ENCODE peak calls at places on chromosomes 3 and 15, in four cellular contexts. One of them, this sample, is unnamed.

GRCh38 chr3:93973160-93974126 is at the start of gene PROS1:
- DNase-seq in HepG2: peak
- DNase-seq in K562: peak
- DNase-seq in WTC11: peak
- DNase-seq in this sample: peak

GRCh38 chr3:58691997-58692396 is 25.4 kb upstream of the FAM3D start:
- DNase-seq in K562: no peak
- DNase-seq in HepG2: no peak
- DNase-seq in WTC11: no peak
- DNase-seq in this sample: no peak

GRCh38 chr3:31353166-31353565 is 179.6 kb upstream of the STT3B start:
- DNase-seq in K562: no peak
- DNase-seq in HepG2: no peak
- DNase-seq in WTC11: no peak
- DNase-seq in this sample: no peak

GRCh38 chr3:35739181-35739809 is 100.0 kb downstream of the ARPP21 start:
- DNase-seq in HepG2: no peak
- DNase-seq in K562: no peak
- DNase-seq in WTC11: peak
- DNase-seq in this sample: no peak

GRCh38 chr15:39127151-39127815 is 453.6 kb upstream of the THBS1 start:
- DNase-seq in HepG2: no peak
- DNase-seq in WTC11: no peak
- DNase-seq in K562: peak
- DNase-seq in this sample: no peak

GRCh38 chr3:136353461-136353860 is 103.3 kb downstream of the PCCB start:
- DNase-seq in K562: no peak
- DNase-seq in HepG2: no peak
- DNase-seq in WTC11: no peak
- DNase-seq in this sample: no peak

GRCh38 chr15:39243396-39243795 is 337.5 kb upstream of the THBS1 start:
- DNase-seq in HepG2: no peak
- DNase-seq in WTC11: no peak
- DNase-seq in K562: no peak
- DNase-seq in this sample: no peak

GRCh38 chr15:78364233-78364632 is 24.1 kb downstream of the CRABP1 start:
- DNase-seq in WTC11: no peak
- DNase-seq in HepG2: no peak
- DNase-seq in K562: no peak
- DNase-seq in this sample: no peak

GRCh38 chr15:85754993-85755392 is 39.7 kb downstream of the KLHL25 start:
- DNase-seq in K562: no peak
- DNase-seq in HepG2: no peak
- DNase-seq in WTC11: no peak
- DNase-seq in this sample: no peak

GRCh38 chr3:126654571-126655393 is at the start of gene TXNRD3:
- DNase-seq in K562: peak
- DNase-seq in HepG2: peak
- DNase-seq in WTC11: peak
- DNase-seq in this sample: peak

GRCh38 chr3:174931969-174932368 is 72.8 kb downstream of the NAALADL2 start:
- DNase-seq in WTC11: no peak
- DNase-seq in HepG2: no peak
- DNase-seq in K562: no peak
- DNase-seq in this sample: peak

GRCh38 chr3:174329321-174329720 is 529.8 kb upstream of the NAALADL2 start:
- DNase-seq in HepG2: no peak
- DNase-seq in K562: no peak
- DNase-seq in WTC11: no peak
- DNase-seq in this sample: no peak

GRCh38 chr3:53255360-53255774 is 455 bp downstream of the TKT start:
- DNase-seq in K562: no peak
- DNase-seq in WTC11: no peak
- DNase-seq in HepG2: no peak
- DNase-seq in this sample: no peak

GRCh38 chr3:63655519-63655918 is 3.0 kb downstream of the SNTN start:
- DNase-seq in HepG2: no peak
- DNase-seq in WTC11: no peak
- DNase-seq in K562: no peak
- DNase-seq in this sample: no peak

GRCh38 chr15:48631191-48631770 is 14.2 kb downstream of the FBN1 start:
- DNase-seq in WTC11: no peak
- DNase-seq in K562: no peak
- DNase-seq in HepG2: no peak
- DNase-seq in this sample: no peak

GRCh38 chr15:29103825-29104565 is 165.6 kb downstream of the NSMCE3 start:
- DNase-seq in WTC11: peak
- DNase-seq in K562: no peak
- DNase-seq in HepG2: no peak
- DNase-seq in this sample: no peak

GRCh38 chr3:184632551-184632950 is 71.0 kb downstream of the EPHB3 start:
- DNase-seq in WTC11: no peak
- DNase-seq in HepG2: no peak
- DNase-seq in K562: no peak
- DNase-seq in this sample: no peak

GRCh38 chr3:163327086-163327485 is 1751.2 kb downstream of the SI start:
- DNase-seq in WTC11: no peak
- DNase-seq in HepG2: no peak
- DNase-seq in K562: no peak
- DNase-seq in this sample: no peak

DNA sequence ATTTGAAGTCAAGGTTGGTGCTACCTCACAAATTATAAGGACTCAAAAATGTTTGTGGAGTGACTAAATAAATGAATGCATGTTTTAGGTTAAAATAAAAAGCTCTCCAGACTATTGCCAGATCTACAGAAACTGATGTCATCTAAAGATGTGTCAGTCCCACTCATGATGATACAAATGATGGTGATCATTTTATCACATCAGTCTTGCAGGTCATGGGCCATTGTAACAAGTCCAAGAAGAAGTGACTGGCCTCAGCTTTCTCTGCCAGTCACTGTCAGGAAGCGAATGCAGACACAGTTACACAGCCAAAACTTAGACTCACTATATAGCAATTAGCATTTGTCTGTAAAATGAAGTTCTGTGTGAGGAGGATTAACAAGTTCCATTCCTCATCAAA is 18.5 kb downstream of the ATP8B4 start:
- DNase-seq in K562: no peak
- DNase-seq in WTC11: no peak
- DNase-seq in HepG2: no peak
- DNase-seq in this sample: no peak
- TF ChIP-seq ELF4 in K562: no peak
- TF ChIP-seq ELF4 in WTC11: no peak
- TF ChIP-seq ELF4 in HepG2: no peak
- TF ChIP-seq ELF4 in this sample: no peak

GRCh38 chr15:81484076-81484475 is 110.1 kb upstream of the TMC3 start:
- DNase-seq in K562: no peak
- DNase-seq in WTC11: no peak
- DNase-seq in HepG2: no peak
- DNase-seq in this sample: no peak

GRCh38 chr15:81483496-81483895 is 109.5 kb upstream of the TMC3 start:
- DNase-seq in K562: no peak
- DNase-seq in WTC11: no peak
- DNase-seq in HepG2: no peak
- DNase-seq in this sample: no peak

GRCh38 chr15:81485806-81486205 is 111.8 kb upstream of the TMC3 start:
- DNase-seq in WTC11: no peak
- DNase-seq in K562: no peak
- DNase-seq in HepG2: no peak
- DNase-seq in this sample: no peak

GRCh38 chr15:81480645-81481053 is 106.6 kb upstream of the TMC3 start:
- DNase-seq in K562: peak
- DNase-seq in WTC11: no peak
- DNase-seq in HepG2: peak
- DNase-seq in this sample: peak

GRCh38 chr15:81481326-81481725 is 107.3 kb upstream of the TMC3 start:
- DNase-seq in HepG2: no peak
- DNase-seq in WTC11: no peak
- DNase-seq in K562: no peak
- DNase-seq in this sample: no peak
- TF ChIP-seq ELF4 in HepG2: no peak
- TF ChIP-seq ELF4 in WTC11: no peak
- TF ChIP-seq ELF4 in K562: no peak
- TF ChIP-seq ELF4 in this sample: no peak

GRCh38 chr3:10334461-10334860 is 13.5 kb upstream of the SEC13 start:
- DNase-seq in K562: peak
- DNase-seq in WTC11: peak
- DNase-seq in HepG2: no peak
- DNase-seq in this sample: peak

GRCh38 chr3:10335190-10335738 is 14.4 kb upstream of the SEC13 start:
- DNase-seq in K562: no peak
- DNase-seq in WTC11: no peak
- DNase-seq in HepG2: no peak
- DNase-seq in this sample: no peak

GRCh38 chr3:10337323-10338163 is 16.6 kb upstream of the SEC13 start:
- DNase-seq in K562: no peak
- DNase-seq in WTC11: no peak
- DNase-seq in HepG2: no peak
- DNase-seq in this sample: no peak

GRCh38 chr3:10336761-10337160 is 15.8 kb upstream of the SEC13 start:
- DNase-seq in WTC11: no peak
- DNase-seq in K562: no peak
- DNase-seq in HepG2: no peak
- DNase-seq in this sample: no peak

DNA sequence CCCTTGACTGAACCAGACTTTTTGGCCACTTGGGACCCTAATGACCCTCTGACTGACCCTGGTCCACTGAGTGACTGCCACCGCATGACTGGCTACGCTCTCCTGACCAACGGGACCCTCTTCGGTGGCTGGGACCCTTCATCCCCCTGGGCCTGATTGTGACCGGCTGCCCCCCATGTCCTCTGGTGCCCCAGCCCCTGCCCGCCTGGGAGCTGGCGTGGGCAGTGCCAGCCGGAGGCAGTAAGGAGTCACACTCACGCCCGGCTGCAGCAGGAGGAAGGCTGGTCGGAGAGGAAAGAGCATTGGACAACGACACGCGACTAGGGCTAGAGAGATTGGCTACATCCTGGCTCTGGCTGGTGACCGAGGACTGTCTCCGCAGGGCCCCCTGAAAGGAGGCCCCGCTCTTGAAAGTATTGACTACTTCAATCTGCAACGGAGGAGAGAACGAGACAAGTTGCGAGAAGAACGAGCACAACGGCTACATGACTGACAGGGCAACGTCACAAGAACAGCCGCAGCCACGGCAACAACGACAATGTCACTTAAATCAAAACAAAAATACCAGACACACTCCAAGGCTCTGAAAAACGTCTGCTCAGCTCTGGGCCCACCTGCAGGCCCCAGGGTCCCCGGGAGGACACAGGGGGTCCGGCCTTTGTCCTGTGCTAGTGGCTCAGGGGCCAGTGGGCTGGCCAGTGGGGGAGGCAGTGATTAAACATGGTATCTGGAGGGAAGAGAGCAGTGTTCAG is 15.1 kb upstream of the SEC13 start:
- DNase-seq in HepG2: no peak
- DNase-seq in K562: no peak
- DNase-seq in WTC11: no peak
- DNase-seq in this sample: no peak
- TF ChIP-seq ELF4 in HepG2: no peak
- TF ChIP-seq ELF4 in K562: no peak
- TF ChIP-seq ELF4 in WTC11: no peak
- TF ChIP-seq ELF4 in this sample: no peak

DNA sequence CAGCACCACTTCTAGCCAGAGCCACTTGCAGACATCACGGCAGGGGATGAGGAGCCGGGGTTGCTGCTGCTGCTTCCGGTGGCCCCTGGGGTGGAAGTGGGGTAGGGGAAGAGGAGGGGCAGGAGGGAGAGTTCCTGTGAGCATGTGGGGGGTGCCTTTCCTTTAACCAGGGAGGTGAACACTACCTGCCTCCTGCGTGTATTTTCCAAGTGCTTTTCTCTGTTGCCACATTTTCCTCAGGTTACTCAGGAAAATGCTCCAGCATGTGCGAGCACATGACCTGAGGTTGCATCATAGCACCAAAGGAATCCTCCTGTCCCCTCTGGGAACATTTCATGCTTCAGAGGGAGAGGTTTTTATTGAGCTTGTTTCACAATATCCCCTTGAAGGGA is 12.2 kb upstream of the SACM1L start:
- DNase-seq in HepG2: peak
- DNase-seq in K562: no peak
- DNase-seq in WTC11: no peak
- DNase-seq in this sample: no peak
- TF ChIP-seq ELF4 in HepG2: no peak
- TF ChIP-seq ELF4 in K562: no peak
- TF ChIP-seq ELF4 in WTC11: no peak
- TF ChIP-seq ELF4 in this sample: no peak

GRCh38 chr15:67774626-67775025 is 50.7 kb upstream of the SKOR1 start:
- DNase-seq in WTC11: no peak
- DNase-seq in HepG2: no peak
- DNase-seq in K562: no peak
- DNase-seq in this sample: no peak
- TF ChIP-seq ELF4 in WTC11: no peak
- TF ChIP-seq ELF4 in HepG2: no peak
- TF ChIP-seq ELF4 in K562: no peak
- TF ChIP-seq ELF4 in this sample: no peak

DNA sequence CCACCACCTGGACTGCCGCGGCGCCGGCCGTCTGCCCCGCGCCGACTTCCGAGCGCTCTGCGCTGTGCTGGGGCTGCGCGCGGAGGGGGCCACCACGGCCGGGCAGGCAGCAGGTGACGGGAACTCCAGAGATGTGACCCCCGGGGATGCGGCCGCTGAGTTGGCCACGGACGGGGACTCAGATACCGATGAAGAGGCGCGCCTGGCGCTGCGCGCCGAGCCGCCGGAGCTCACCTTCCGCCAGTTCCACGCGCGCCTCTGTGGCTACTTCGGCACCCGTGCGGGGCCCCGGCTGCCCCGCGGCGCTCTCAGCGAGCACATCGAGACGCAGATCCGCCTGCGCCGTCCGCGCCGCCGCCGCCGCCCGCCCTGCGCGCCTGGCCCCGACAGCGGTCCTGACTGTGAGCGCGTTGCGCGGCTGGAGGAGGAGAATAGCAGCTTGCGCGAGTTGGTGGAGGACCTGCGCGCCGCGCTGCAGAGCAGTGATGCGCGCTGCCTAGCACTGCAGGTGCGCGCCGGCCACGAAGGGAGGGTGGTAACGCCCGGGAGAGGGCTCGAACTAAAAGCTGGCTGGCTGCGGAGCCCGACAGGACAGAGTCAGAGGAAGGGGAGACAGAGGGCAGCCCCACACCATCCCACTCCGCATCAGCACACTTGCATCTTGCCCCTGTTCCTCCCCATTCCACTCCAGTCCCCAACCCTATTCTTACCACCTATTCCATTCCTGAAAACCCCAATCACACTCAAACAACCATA is 891 bp downstream of the EFCC1 start:
- DNase-seq in K562: no peak
- DNase-seq in WTC11: peak
- DNase-seq in HepG2: no peak
- DNase-seq in this sample: peak
- TF ChIP-seq ELF4 in K562: no peak
- TF ChIP-seq ELF4 in WTC11: no peak
- TF ChIP-seq ELF4 in HepG2: no peak
- TF ChIP-seq ELF4 in this sample: no peak

This sample was measured in HEK293T.